ENCODE peak calls at places on chromosomes 7 and 10, in ten cellular contexts. A, X, E, R, G, D, H, K, O and V are unnamed samples.

GRCh38 chr10:7488418-7488829 is 77.6 kb upstream of the SFMBT2 start:
- DNase-seq in R (peak; percentile 22), A (no peak), H (no peak), E (no peak), D (no peak), G (no peak), X (no peak), O (no peak), K (peak; percentile 94), V (no peak)

GRCh38 chr7:39735903-39736302 is 112.5 kb downstream of the RALA start:
- DNase-seq in A (peak; percentile 17), G (no peak), H (no peak), R (peak; percentile 88), D (no peak), E (no peak), O (no peak), K (no peak), X (no peak), V (no peak)

GRCh38 chr10:72564596-72564995 is 61.3 kb downstream of the MICU1 start:
- DNase-seq in E (no peak), K (no peak), R (no peak), H (no peak), A (peak; percentile 63), G (no peak), D (no peak), X (no peak), O (no peak), V (no peak)

GRCh38 chr10:17073720-17074547 is 55.7 kb downstream of the CUBN start:
- DNase-seq in E (no peak), G (no peak), O (no peak), X (no peak), D (no peak), K (no peak), H (no peak), A (no peak), R (no peak), V (no peak)

GRCh38 chr10:78542536-78542935 is 508.9 kb downstream of the RPS24 start:
- DNase-seq in O (no peak), A (no peak), R (no peak), E (no peak), G (no peak), D (no peak), H (no peak), X (no peak), K (no peak), V (no peak)

GRCh38 chr10:71337219-71337625 is 18.2 kb downstream of the SLC29A3 start:
- DNase-seq in E (no peak), D (no peak), K (no peak), O (no peak), G (no peak), A (no peak), R (no peak), X (no peak), H (no peak), V (no peak)

GRCh38 chr10:78211476-78212110 is 177.9 kb downstream of the RPS24 start:
- DNase-seq in G (no peak), R (peak; percentile 26), K (peak; percentile 7), O (no peak), E (peak; percentile 42), H (peak; percentile 12), X (peak; percentile 4), D (no peak), A (no peak), V (peak; percentile 25)

GRCh38 chr10:11162828-11163599 is 145.3 kb downstream of the CELF2 start:
- DNase-seq in E (no peak), K (peak; percentile 85), H (peak; percentile 91), O (peak; percentile 78), A (no peak), D (no peak), R (no peak), X (no peak), G (peak; percentile 74), V (no peak)

GRCh38 chr7:158943713-158944112 is 87.4 kb downstream of the DYNC2I1 start:
- DNase-seq in K (no peak), O (no peak), R (no peak), D (no peak), H (no peak), A (no peak), G (no peak), E (no peak), X (no peak), V (no peak)

GRCh38 chr7:114155766-114156110 is 236.9 kb upstream of the PPP1R3A start:
- DNase-seq in G (no peak), E (no peak), D (no peak), O (no peak), A (no peak), K (no peak), H (no peak), X (no peak), R (no peak), V (no peak)

GRCh38 chr10:75532253-75532924 is 101.0 kb downstream of the LRMDA start:
- DNase-seq in G (no peak), D (no peak), K (no peak), E (no peak), O (no peak), H (no peak), X (no peak), R (peak; percentile 66), A (no peak), V (no peak)

GRCh38 chr7:82945480-82945879 is 217.2 kb downstream of the PCLO start:
- DNase-seq in A (no peak), G (no peak), R (peak; percentile 19), D (no peak), O (no peak), K (no peak), X (no peak), H (no peak), E (no peak), V (no peak)

GRCh38 chr10:104253106-104253505 is 1.6 kb upstream of the GSTO1 start:
- DNase-seq in H (no peak), O (no peak), G (no peak), X (no peak), E (no peak), A (no peak), D (no peak), K (no peak), R (no peak), V (no peak)

GRCh38 chr7:110534241-110534931 is 556.5 kb upstream of the LRRN3 start:
- DNase-seq in K (peak; percentile 71), R (no peak), X (peak; percentile 78), G (no peak), H (peak; percentile 87), E (no peak), O (no peak), A (peak; percentile 10), D (peak; percentile 79), V (no peak)

GRCh38 chr7:158251061-158251965 is 336.3 kb downstream of the PTPRN2 start:
- DNase-seq in A (no peak), D (no peak), G (no peak), R (no peak), X (peak; percentile 16), O (no peak), H (no peak), E (no peak), K (no peak), V (no peak)

GRCh38 chr7:88758355-88759215 is 915 bp upstream of the ZNF804B start:
- DNase-seq in X (peak; percentile 6), O (no peak), A (no peak), G (no peak), H (no peak), R (peak; percentile 9), E (peak; percentile 35), K (peak; percentile 9), D (no peak), V (peak; percentile 15)

GRCh38 chr7:67917118-67917755 is 920.6 kb downstream of the TYW1 start:
- DNase-seq in K (no peak), H (no peak), D (no peak), E (no peak), A (no peak), R (no peak), X (no peak), G (no peak), O (no peak), V (no peak)

GRCh38 chr10:132858121-132859081 is 72.5 kb upstream of the NKX6-2 start:
- DNase-seq in K (no peak), E (no peak), O (no peak), G (no peak), A (no peak), H (peak; percentile 4), D (no peak), R (no peak), X (no peak), V (no peak)

GRCh38 chr7:75617634-75618234 is 121.0 kb downstream of the HIP1 start:
- DNase-seq in A (no peak), E (no peak), D (no peak), G (peak; percentile 73), K (peak; percentile 41), X (no peak), R (peak; percentile 50), O (peak; percentile 53), H (peak; percentile 85), V (no peak)

GRCh38 chr7:158015403-158016116 is 572.1 kb downstream of the PTPRN2 start:
- DNase-seq in D (no peak), O (no peak), R (no peak), K (no peak), G (no peak), E (no peak), X (no peak), A (no peak), H (no peak), V (no peak)

GRCh38 chr7:27745064-27745583 is 5.2 kb downstream of the TAX1BP1 start:
- DNase-seq in O (peak; percentile 8), R (peak; percentile 82), D (no peak), A (peak; percentile 32), H (no peak), G (no peak), X (no peak), K (peak; percentile 42), E (peak; percentile 21), V (peak; percentile 25)

GRCh38 chr7:49852619-49853462 is 79.4 kb downstream of the VWC2 start:
- DNase-seq in A (peak; percentile 17), D (peak; percentile 7), K (peak; percentile 62), R (peak; percentile 14), H (peak; percentile 33), X (peak; percentile 54), O (no peak), E (peak; percentile 71), G (no peak), V (peak; percentile 74)

GRCh38 chr10:44995914-44996633 is 4.6 kb upstream of the ZNF22 start:
- DNase-seq in O (no peak), H (peak; percentile 79), E (no peak), D (no peak), A (peak; percentile 24), K (peak; percentile 83), X (no peak), G (no peak), R (no peak), V (no peak)

GRCh38 chr10:95653895-95654294 is 2.6 kb downstream of the ALDH18A1 start:
- DNase-seq in R (no peak), A (no peak), E (no peak), D (no peak), K (no peak), X (no peak), H (no peak), O (no peak), G (no peak), V (no peak)

GRCh38 chr10:77505431-77506334 is 131.9 kb downstream of the KCNMA1 start:
- DNase-seq in E (no peak), K (no peak), X (no peak), R (peak; percentile 80), H (no peak), D (peak; percentile 71), A (peak; percentile 85), G (no peak), O (no peak), V (no peak)

GRCh38 chr7:132687016-132687415 is 110.7 kb upstream of the PLXNA4 start:
- DNase-seq in H (no peak), R (no peak), O (no peak), K (no peak), D (no peak), G (no peak), A (no peak), X (no peak), E (no peak), V (no peak)

GRCh38 chr7:158445421-158446175 is 142.0 kb downstream of the PTPRN2 start:
- DNase-seq in H (no peak), G (no peak), A (no peak), O (no peak), D (no peak), E (no peak), K (no peak), X (no peak), R (no peak), V (no peak)

GRCh38 chr7:80053098-80053497 is 81.5 kb upstream of the GNAI1 start:
- DNase-seq in H (no peak), A (no peak), X (peak; percentile 97), D (no peak), E (no peak), K (no peak), O (no peak), G (no peak), R (no peak), V (no peak)